ENCODE peak calls at places on chromosomes 16 and 17, in seven cellular contexts. L, I, B, K, J, S and G are unnamed samples.

GRCh38 chr16:11757671-11758545 is 15.3 kb upstream of the TXNDC11 start:
- DNase-seq in L (no peak), I (peak; percentile 19), B (no peak), K (no peak), J (no peak), S (no peak), G (peak; percentile 92)

GRCh38 chr17:57939797-57940196 is 15.4 kb downstream of the CUEDC1 start:
- DNase-seq in L (peak; percentile 43), I (no peak), B (no peak), K (no peak), J (no peak), S (no peak), G (no peak)

GRCh38 chr17:78365561-78366108 is 5.8 kb upstream of the SOCS3 start:
- DNase-seq in L (no peak), I (no peak), B (no peak), K (no peak), J (no peak), S (no peak), G (peak; percentile 66)

GRCh38 chr17:5122586-5123342 is 6.9 kb downstream of the USP6 start:
- DNase-seq in L (peak; percentile 7), I (no peak), B (no peak), K (peak; percentile 21), J (no peak), S (no peak), G (no peak)

GRCh38 chr16:84700518-84701277 is 898 bp downstream of the USP10 start:
- DNase-seq in L (no peak), I (no peak), B (peak; percentile 48), K (peak; percentile 61), J (peak; percentile 38), S (peak; percentile 24), G (peak; percentile 23)

GRCh38 chr17:14373587-14374259 is 72.8 kb downstream of the HS3ST3B1 start:
- DNase-seq in L (no peak), I (no peak), B (no peak), K (no peak), J (peak; percentile 52), S (no peak), G (peak; percentile 13)

GRCh38 chr16:79601978-79602609 is 1.6 kb upstream of the MAF start:
- DNase-seq in L (peak; percentile 44), I (peak; percentile 53), B (peak; percentile 83), K (peak; percentile 31), J (peak; percentile 82), S (peak; percentile 91), G (peak; percentile 83)

GRCh38 chr17:61583242-61583641 is 7.8 kb downstream of the NACA2 start:
- DNase-seq in L (peak; percentile 2), I (peak; percentile 59), B (no peak), K (peak; percentile 15), J (peak; percentile 74), S (no peak), G (peak; percentile 44)

GRCh38 chr17:77696151-77696719 is 262.3 kb upstream of the TNRC6C start:
- DNase-seq in L (peak; percentile 37), I (no peak), B (no peak), K (no peak), J (no peak), S (no peak), G (no peak)

GRCh38 chr16:31157136-31157535 is 7.3 kb upstream of the PRSS36 start:
- DNase-seq in L (no peak), I (no peak), B (no peak), K (no peak), J (no peak), S (no peak), G (no peak)

GRCh38 chr17:73901661-73902415 is 257.6 kb upstream of the SDK2 start:
- DNase-seq in L (no peak), I (no peak), B (no peak), K (no peak), J (no peak), S (peak; percentile 29), G (peak; percentile 1)

GRCh38 chr16:9072806-9073341 is 18.6 kb upstream of the HAPSTR1 start:
- DNase-seq in L (no peak), I (no peak), B (no peak), K (no peak), J (peak; percentile 94), S (peak; percentile 39), G (peak; percentile 37)

GRCh38 chr16:89315791-89316581 is 98.5 kb downstream of the ZNF778 start:
- DNase-seq in L (peak; percentile 11), I (no peak), B (peak; percentile 87), K (no peak), J (peak; percentile 91), S (peak; percentile 72), G (peak; percentile 91)

GRCh38 chr16:64730261-64730660 is 391.6 kb downstream of the CDH11 start:
- DNase-seq in L (no peak), I (no peak), B (no peak), K (no peak), J (peak; percentile 22), S (no peak), G (no peak)

GRCh38 chr16:354971-355441 is 2.5 kb upstream of the AXIN1 start:
- DNase-seq in L (no peak), I (no peak), B (peak; percentile 55), K (no peak), J (no peak), S (no peak), G (no peak)

GRCh38 chr17:49035470-49036269 is 38.5 kb downstream of the IGF2BP1 start:
- DNase-seq in L (peak; percentile 3), I (peak; percentile 42), B (no peak), K (peak; percentile 52), J (peak; percentile 49), S (peak; percentile 42), G (peak; percentile 77)

GRCh38 chr17:969767-970387 is 9.7 kb downstream of the NXN start:
- DNase-seq in L (no peak), I (peak; percentile 30), B (no peak), K (peak; percentile 26), J (peak; percentile 47), S (no peak), G (no peak)

GRCh38 chr16:68022278-68022727 is 729 bp downstream of the DDX28 start:
- DNase-seq in L (no peak), I (no peak), B (no peak), K (peak; percentile 55), J (no peak), S (no peak), G (no peak)

GRCh38 chr16:30895592-30896202 is 717 bp upstream of the CTF1 start:
- DNase-seq in L (no peak), I (no peak), B (no peak), K (peak; percentile 73), J (no peak), S (no peak), G (no peak)

GRCh38 chr17:63676540-63676933 is 23.4 kb downstream of the LIMD2 start:
- DNase-seq in L (no peak), I (no peak), B (no peak), K (no peak), J (no peak), S (no peak), G (no peak)

GRCh38 chr17:19386974-19387920 is at the start of gene MFAP4:
- DNase-seq in L (no peak), I (no peak), B (no peak), K (no peak), J (no peak), S (no peak), G (no peak)

GRCh38 chr16:69311533-69312388 is 611 bp downstream of the VPS4A start:
- DNase-seq in L (peak; percentile 6), I (peak; percentile 31), B (no peak), K (peak; percentile 67), J (peak; percentile 47), S (peak; percentile 52), G (peak; percentile 59)

GRCh38 chr16:9128346-9129342 is 37.2 kb downstream of the HAPSTR1 start:
- DNase-seq in L (no peak), I (no peak), B (no peak), K (no peak), J (peak; percentile 38), S (no peak), G (no peak)

GRCh38 chr17:50288306-50288705 is 14.0 kb downstream of the TMEM92 start:
- DNase-seq in L (no peak), I (no peak), B (no peak), K (no peak), J (no peak), S (no peak), G (no peak)